ENCODE peak calls at places on chromosomes 12 and 14, in ten cellular contexts. One of them, this sample, is unnamed.

GRCh38 chr14:81579115-81579514 is 45.5 kb upstream of the SEL1L start:
- DNase-seq in GM12865: no peak
- DNase-seq in left ventricle myocardium inferior: no peak
- DNase-seq in endothelial cell of umbilical vein: no peak
- DNase-seq in stimulated activated CD8-positive, alpha-beta memory T cell treated with anti-CD3 and anti-CD28 coated beads, Interleukin-12 subunit alpha, Interleukin-12 subunit beta, amount 100 ng/mL, for 4 hours: no peak
- DNase-seq in G401: no peak
- DNase-seq in mucosa of descending colon: no peak
- DNase-seq in hippocampal formation: no peak
- DNase-seq in tibial artery: no peak
- DNase-seq in pancreas: no peak
- DNase-seq in this sample: no peak

GRCh38 chr12:69064734-69065413 is 131.9 kb upstream of the CPM start:
- DNase-seq in hippocampal formation: no peak
- DNase-seq in left ventricle myocardium inferior: no peak
- DNase-seq in GM12865: no peak
- DNase-seq in stimulated activated CD8-positive, alpha-beta memory T cell treated with anti-CD3 and anti-CD28 coated beads, Interleukin-12 subunit alpha, Interleukin-12 subunit beta, amount 100 ng/mL, for 4 hours: no peak
- DNase-seq in endothelial cell of umbilical vein: no peak
- DNase-seq in tibial artery: no peak
- DNase-seq in G401: no peak
- DNase-seq in pancreas: no peak
- DNase-seq in mucosa of descending colon: no peak
- DNase-seq in this sample: no peak

GRCh38 chr12:117125275-117125613 is 26.0 kb upstream of the TESC start:
- DNase-seq in endothelial cell of umbilical vein: no peak
- DNase-seq in tibial artery: no peak
- DNase-seq in G401: peak; percentile 64
- DNase-seq in stimulated activated CD8-positive, alpha-beta memory T cell treated with anti-CD3 and anti-CD28 coated beads, Interleukin-12 subunit alpha, Interleukin-12 subunit beta, amount 100 ng/mL, for 4 hours: no peak
- DNase-seq in GM12865: no peak
- DNase-seq in hippocampal formation: no peak
- DNase-seq in mucosa of descending colon: no peak
- DNase-seq in left ventricle myocardium inferior: no peak
- DNase-seq in pancreas: no peak
- DNase-seq in this sample: peak; percentile 45

GRCh38 chr14:32426596-32427408 is 97.7 kb downstream of the AKAP6 start:
- DNase-seq in mucosa of descending colon: no peak
- DNase-seq in GM12865: no peak
- DNase-seq in left ventricle myocardium inferior: no peak
- DNase-seq in tibial artery: no peak
- DNase-seq in stimulated activated CD8-positive, alpha-beta memory T cell treated with anti-CD3 and anti-CD28 coated beads, Interleukin-12 subunit alpha, Interleukin-12 subunit beta, amount 100 ng/mL, for 4 hours: no peak
- DNase-seq in G401: no peak
- DNase-seq in hippocampal formation: no peak
- DNase-seq in pancreas: no peak
- DNase-seq in endothelial cell of umbilical vein: peak; percentile 11
- DNase-seq in this sample: no peak

GRCh38 chr12:70691018-70691672 is 53.9 kb upstream of the PTPRB start:
- DNase-seq in G401: peak; percentile 35
- DNase-seq in pancreas: no peak
- DNase-seq in tibial artery: no peak
- DNase-seq in mucosa of descending colon: no peak
- DNase-seq in left ventricle myocardium inferior: no peak
- DNase-seq in stimulated activated CD8-positive, alpha-beta memory T cell treated with anti-CD3 and anti-CD28 coated beads, Interleukin-12 subunit alpha, Interleukin-12 subunit beta, amount 100 ng/mL, for 4 hours: no peak
- DNase-seq in hippocampal formation: no peak
- DNase-seq in endothelial cell of umbilical vein: peak; percentile 90
- DNase-seq in GM12865: no peak
- DNase-seq in this sample: peak; percentile 43

GRCh38 chr12:52611080-52611468 is 7.3 kb downstream of the KRT73 start:
- DNase-seq in stimulated activated CD8-positive, alpha-beta memory T cell treated with anti-CD3 and anti-CD28 coated beads, Interleukin-12 subunit alpha, Interleukin-12 subunit beta, amount 100 ng/mL, for 4 hours: no peak
- DNase-seq in left ventricle myocardium inferior: no peak
- DNase-seq in endothelial cell of umbilical vein: no peak
- DNase-seq in G401: no peak
- DNase-seq in pancreas: no peak
- DNase-seq in GM12865: no peak
- DNase-seq in hippocampal formation: no peak
- DNase-seq in mucosa of descending colon: no peak
- DNase-seq in tibial artery: no peak
- DNase-seq in this sample: no peak

GRCh38 chr12:82904219-82904795 is 217.6 kb downstream of the TMTC2 start:
- DNase-seq in pancreas: no peak
- DNase-seq in G401: no peak
- DNase-seq in mucosa of descending colon: no peak
- DNase-seq in GM12865: no peak
- DNase-seq in hippocampal formation: no peak
- DNase-seq in stimulated activated CD8-positive, alpha-beta memory T cell treated with anti-CD3 and anti-CD28 coated beads, Interleukin-12 subunit alpha, Interleukin-12 subunit beta, amount 100 ng/mL, for 4 hours: no peak
- DNase-seq in left ventricle myocardium inferior: no peak
- DNase-seq in endothelial cell of umbilical vein: no peak
- DNase-seq in tibial artery: no peak
- DNase-seq in this sample: peak; percentile 64

GRCh38 chr12:51009038-51009437 is 17.1 kb downstream of the SLC11A2 start:
- DNase-seq in endothelial cell of umbilical vein: no peak
- DNase-seq in tibial artery: peak; percentile 79
- DNase-seq in hippocampal formation: peak; percentile 83
- DNase-seq in GM12865: no peak
- DNase-seq in G401: peak; percentile 67
- DNase-seq in left ventricle myocardium inferior: peak; percentile 66
- DNase-seq in stimulated activated CD8-positive, alpha-beta memory T cell treated with anti-CD3 and anti-CD28 coated beads, Interleukin-12 subunit alpha, Interleukin-12 subunit beta, amount 100 ng/mL, for 4 hours: no peak
- DNase-seq in pancreas: peak; percentile 55
- DNase-seq in mucosa of descending colon: peak; percentile 43
- DNase-seq in this sample: no peak

GRCh38 chr12:132357623-132358186 is 28.3 kb upstream of the GALNT9 start:
- DNase-seq in mucosa of descending colon: peak; percentile 16
- DNase-seq in endothelial cell of umbilical vein: no peak
- DNase-seq in hippocampal formation: no peak
- DNase-seq in pancreas: no peak
- DNase-seq in GM12865: no peak
- DNase-seq in stimulated activated CD8-positive, alpha-beta memory T cell treated with anti-CD3 and anti-CD28 coated beads, Interleukin-12 subunit alpha, Interleukin-12 subunit beta, amount 100 ng/mL, for 4 hours: no peak
- DNase-seq in left ventricle myocardium inferior: peak; percentile 5
- DNase-seq in tibial artery: no peak
- DNase-seq in G401: peak; percentile 31
- DNase-seq in this sample: no peak

GRCh38 chr14:101108579-101109346 is 205.2 kb upstream of the RTL1 start:
- DNase-seq in mucosa of descending colon: no peak
- DNase-seq in pancreas: no peak
- DNase-seq in left ventricle myocardium inferior: no peak
- DNase-seq in G401: no peak
- DNase-seq in endothelial cell of umbilical vein: no peak
- DNase-seq in stimulated activated CD8-positive, alpha-beta memory T cell treated with anti-CD3 and anti-CD28 coated beads, Interleukin-12 subunit alpha, Interleukin-12 subunit beta, amount 100 ng/mL, for 4 hours: no peak
- DNase-seq in tibial artery: peak; percentile 16
- DNase-seq in hippocampal formation: no peak
- DNase-seq in GM12865: no peak
- DNase-seq in this sample: no peak

GRCh38 chr14:62592877-62593276 is 452.4 kb downstream of the KCNH5 start:
- DNase-seq in mucosa of descending colon: no peak
- DNase-seq in G401: no peak
- DNase-seq in hippocampal formation: no peak
- DNase-seq in GM12865: no peak
- DNase-seq in endothelial cell of umbilical vein: no peak
- DNase-seq in tibial artery: no peak
- DNase-seq in left ventricle myocardium inferior: no peak
- DNase-seq in pancreas: no peak
- DNase-seq in stimulated activated CD8-positive, alpha-beta memory T cell treated with anti-CD3 and anti-CD28 coated beads, Interleukin-12 subunit alpha, Interleukin-12 subunit beta, amount 100 ng/mL, for 4 hours: no peak
- DNase-seq in this sample: no peak

GRCh38 chr12:49342914-49343731 is 3.6 kb upstream of the DNAJC22 start:
- DNase-seq in pancreas: no peak
- DNase-seq in stimulated activated CD8-positive, alpha-beta memory T cell treated with anti-CD3 and anti-CD28 coated beads, Interleukin-12 subunit alpha, Interleukin-12 subunit beta, amount 100 ng/mL, for 4 hours: no peak
- DNase-seq in mucosa of descending colon: no peak
- DNase-seq in left ventricle myocardium inferior: no peak
- DNase-seq in hippocampal formation: no peak
- DNase-seq in tibial artery: no peak
- DNase-seq in G401: peak; percentile 37
- DNase-seq in GM12865: peak; percentile 22
- DNase-seq in endothelial cell of umbilical vein: no peak
- DNase-seq in this sample: peak; percentile 33

GRCh38 chr14:73567951-73568885 is 795 bp upstream of the ACOT2 start:
- DNase-seq in GM12865: no peak
- DNase-seq in G401: peak; percentile 33
- DNase-seq in hippocampal formation: no peak
- DNase-seq in left ventricle myocardium inferior: no peak
- DNase-seq in pancreas: no peak
- DNase-seq in tibial artery: no peak
- DNase-seq in stimulated activated CD8-positive, alpha-beta memory T cell treated with anti-CD3 and anti-CD28 coated beads, Interleukin-12 subunit alpha, Interleukin-12 subunit beta, amount 100 ng/mL, for 4 hours: no peak
- DNase-seq in endothelial cell of umbilical vein: peak; percentile 4
- DNase-seq in mucosa of descending colon: no peak
- DNase-seq in this sample: peak; percentile 70

GRCh38 chr12:124906606-124907261 is 7.7 kb downstream of the UBC start:
- DNase-seq in left ventricle myocardium inferior: peak; percentile 66
- DNase-seq in endothelial cell of umbilical vein: peak; percentile 95
- DNase-seq in stimulated activated CD8-positive, alpha-beta memory T cell treated with anti-CD3 and anti-CD28 coated beads, Interleukin-12 subunit alpha, Interleukin-12 subunit beta, amount 100 ng/mL, for 4 hours: peak; percentile 63
- DNase-seq in tibial artery: peak; percentile 95
- DNase-seq in hippocampal formation: no peak
- DNase-seq in mucosa of descending colon: peak; percentile 74
- DNase-seq in G401: peak; percentile 97
- DNase-seq in pancreas: peak; percentile 89
- DNase-seq in GM12865: peak; percentile 96
- DNase-seq in this sample: peak; percentile 89

GRCh38 chr14:71206123-71206522 is 298.9 kb downstream of the PCNX1 start:
- DNase-seq in hippocampal formation: no peak
- DNase-seq in left ventricle myocardium inferior: no peak
- DNase-seq in GM12865: no peak
- DNase-seq in tibial artery: no peak
- DNase-seq in endothelial cell of umbilical vein: no peak
- DNase-seq in mucosa of descending colon: no peak
- DNase-seq in pancreas: no peak
- DNase-seq in G401: no peak
- DNase-seq in stimulated activated CD8-positive, alpha-beta memory T cell treated with anti-CD3 and anti-CD28 coated beads, Interleukin-12 subunit alpha, Interleukin-12 subunit beta, amount 100 ng/mL, for 4 hours: no peak
- DNase-seq in this sample: peak; percentile 32

GRCh38 chr14:69539631-69540410 is 34.9 kb downstream of the CCDC177 start:
- DNase-seq in left ventricle myocardium inferior: no peak
- DNase-seq in tibial artery: peak; percentile 55
- DNase-seq in mucosa of descending colon: no peak
- DNase-seq in G401: no peak
- DNase-seq in hippocampal formation: no peak
- DNase-seq in GM12865: no peak
- DNase-seq in endothelial cell of umbilical vein: no peak
- DNase-seq in stimulated activated CD8-positive, alpha-beta memory T cell treated with anti-CD3 and anti-CD28 coated beads, Interleukin-12 subunit alpha, Interleukin-12 subunit beta, amount 100 ng/mL, for 4 hours: no peak
- DNase-seq in pancreas: no peak
- DNase-seq in this sample: peak; percentile 68

GRCh38 chr12:131959641-131960589 is 10.2 kb downstream of the EP400 start:
- DNase-seq in endothelial cell of umbilical vein: no peak
- DNase-seq in G401: no peak
- DNase-seq in tibial artery: no peak
- DNase-seq in left ventricle myocardium inferior: no peak
- DNase-seq in pancreas: no peak
- DNase-seq in mucosa of descending colon: no peak
- DNase-seq in hippocampal formation: no peak
- DNase-seq in stimulated activated CD8-positive, alpha-beta memory T cell treated with anti-CD3 and anti-CD28 coated beads, Interleukin-12 subunit alpha, Interleukin-12 subunit beta, amount 100 ng/mL, for 4 hours: no peak
- DNase-seq in GM12865: no peak
- DNase-seq in this sample: no peak

GRCh38 chr14:96512602-96513397 is 10.6 kb downstream of the PAPOLA start:
- DNase-seq in G401: no peak
- DNase-seq in pancreas: no peak
- DNase-seq in endothelial cell of umbilical vein: no peak
- DNase-seq in tibial artery: no peak
- DNase-seq in GM12865: no peak
- DNase-seq in hippocampal formation: no peak
- DNase-seq in left ventricle myocardium inferior: no peak
- DNase-seq in stimulated activated CD8-positive, alpha-beta memory T cell treated with anti-CD3 and anti-CD28 coated beads, Interleukin-12 subunit alpha, Interleukin-12 subunit beta, amount 100 ng/mL, for 4 hours: no peak
- DNase-seq in mucosa of descending colon: no peak
- DNase-seq in this sample: no peak

GRCh38 chr14:63468273-63468672 is 74.9 kb downstream of the PPP2R5E start:
- DNase-seq in tibial artery: no peak
- DNase-seq in endothelial cell of umbilical vein: no peak
- DNase-seq in GM12865: peak; percentile 35
- DNase-seq in pancreas: no peak
- DNase-seq in G401: no peak
- DNase-seq in hippocampal formation: no peak
- DNase-seq in stimulated activated CD8-positive, alpha-beta memory T cell treated with anti-CD3 and anti-CD28 coated beads, Interleukin-12 subunit alpha, Interleukin-12 subunit beta, amount 100 ng/mL, for 4 hours: no peak
- DNase-seq in mucosa of descending colon: no peak
- DNase-seq in left ventricle myocardium inferior: no peak
- DNase-seq in this sample: no peak

GRCh38 chr12:14691560-14691959 is 4.8 kb downstream of the GUCY2C start:
- DNase-seq in stimulated activated CD8-positive, alpha-beta memory T cell treated with anti-CD3 and anti-CD28 coated beads, Interleukin-12 subunit alpha, Interleukin-12 subunit beta, amount 100 ng/mL, for 4 hours: no peak
- DNase-seq in left ventricle myocardium inferior: peak; percentile 42
- DNase-seq in GM12865: peak; percentile 53
- DNase-seq in tibial artery: peak; percentile 86
- DNase-seq in mucosa of descending colon: no peak
- DNase-seq in G401: no peak
- DNase-seq in endothelial cell of umbilical vein: no peak
- DNase-seq in pancreas: peak; percentile 70
- DNase-seq in hippocampal formation: peak; percentile 3
- DNase-seq in this sample: no peak

GRCh38 chr14:104598461-104599273 is 5.9 kb downstream of the TMEM179 start:
- DNase-seq in endothelial cell of umbilical vein: no peak
- DNase-seq in G401: no peak
- DNase-seq in stimulated activated CD8-positive, alpha-beta memory T cell treated with anti-CD3 and anti-CD28 coated beads, Interleukin-12 subunit alpha, Interleukin-12 subunit beta, amount 100 ng/mL, for 4 hours: no peak
- DNase-seq in pancreas: no peak
- DNase-seq in GM12865: no peak
- DNase-seq in left ventricle myocardium inferior: no peak
- DNase-seq in mucosa of descending colon: no peak
- DNase-seq in tibial artery: no peak
- DNase-seq in hippocampal formation: no peak
- DNase-seq in this sample: no peak

GRCh38 chr12:47905313-47905730 is 528 bp upstream of the VDR start:
- DNase-seq in pancreas: peak; percentile 87
- DNase-seq in GM12865: peak; percentile 40
- DNase-seq in tibial artery: peak; percentile 28
- DNase-seq in G401: peak; percentile 58
- DNase-seq in endothelial cell of umbilical vein: no peak
- DNase-seq in left ventricle myocardium inferior: peak; percentile 46
- DNase-seq in hippocampal formation: no peak
- DNase-seq in mucosa of descending colon: peak; percentile 89
- DNase-seq in stimulated activated CD8-positive, alpha-beta memory T cell treated with anti-CD3 and anti-CD28 coated beads, Interleukin-12 subunit alpha, Interleukin-12 subunit beta, amount 100 ng/mL, for 4 hours: peak; percentile 18
- DNase-seq in this sample: peak; percentile 53

GRCh38 chr12:31234955-31235867 is 90.7 kb downstream of the SINHCAF start:
- DNase-seq in endothelial cell of umbilical vein: peak; percentile 36
- DNase-seq in GM12865: peak; percentile 19
- DNase-seq in hippocampal formation: peak; percentile 26
- DNase-seq in pancreas: peak; percentile 44
- DNase-seq in mucosa of descending colon: peak; percentile 55
- DNase-seq in tibial artery: no peak
- DNase-seq in left ventricle myocardium inferior: no peak
- DNase-seq in stimulated activated CD8-positive, alpha-beta memory T cell treated with anti-CD3 and anti-CD28 coated beads, Interleukin-12 subunit alpha, Interleukin-12 subunit beta, amount 100 ng/mL, for 4 hours: no peak
- DNase-seq in G401: peak; percentile 30
- DNase-seq in this sample: peak; percentile 70

GRCh38 chr14:30362369-30363218 is 196.4 kb upstream of the G2E3 start:
- DNase-seq in left ventricle myocardium inferior: no peak
- DNase-seq in hippocampal formation: no peak
- DNase-seq in G401: no peak
- DNase-seq in tibial artery: no peak
- DNase-seq in stimulated activated CD8-positive, alpha-beta memory T cell treated with anti-CD3 and anti-CD28 coated beads, Interleukin-12 subunit alpha, Interleukin-12 subunit beta, amount 100 ng/mL, for 4 hours: no peak
- DNase-seq in endothelial cell of umbilical vein: no peak
- DNase-seq in GM12865: no peak
- DNase-seq in pancreas: no peak
- DNase-seq in mucosa of descending colon: no peak
- DNase-seq in this sample: no peak

GRCh38 chr12:81811066-81811777 is 52.1 kb upstream of the PPFIA2 start:
- DNase-seq in stimulated activated CD8-positive, alpha-beta memory T cell treated with anti-CD3 and anti-CD28 coated beads, Interleukin-12 subunit alpha, Interleukin-12 subunit beta, amount 100 ng/mL, for 4 hours: no peak
- DNase-seq in mucosa of descending colon: no peak
- DNase-seq in tibial artery: peak; percentile 31
- DNase-seq in GM12865: no peak
- DNase-seq in left ventricle myocardium inferior: no peak
- DNase-seq in G401: no peak
- DNase-seq in endothelial cell of umbilical vein: no peak
- DNase-seq in hippocampal formation: no peak
- DNase-seq in pancreas: no peak
- DNase-seq in this sample: peak; percentile 42

GRCh38 chr12:40152783-40153383 is 47.0 kb upstream of the SLC2A13 start:
- DNase-seq in endothelial cell of umbilical vein: peak; percentile 68
- DNase-seq in pancreas: peak; percentile 41
- DNase-seq in tibial artery: peak; percentile 54
- DNase-seq in mucosa of descending colon: peak; percentile 43
- DNase-seq in left ventricle myocardium inferior: peak; percentile 30
- DNase-seq in G401: peak; percentile 50
- DNase-seq in GM12865: peak; percentile 70
- DNase-seq in stimulated activated CD8-positive, alpha-beta memory T cell treated with anti-CD3 and anti-CD28 coated beads, Interleukin-12 subunit alpha, Interleukin-12 subunit beta, amount 100 ng/mL, for 4 hours: no peak
- DNase-seq in hippocampal formation: peak; percentile 14
- DNase-seq in this sample: peak; percentile 45

GRCh38 chr14:94129111-94129757 is at the start of gene IFI27L2:
- DNase-seq in GM12865: peak; percentile 85
- DNase-seq in pancreas: peak; percentile 42
- DNase-seq in left ventricle myocardium inferior: peak; percentile 82
- DNase-seq in endothelial cell of umbilical vein: peak; percentile 59
- DNase-seq in tibial artery: peak; percentile 74
- DNase-seq in mucosa of descending colon: peak; percentile 80
- DNase-seq in hippocampal formation: peak; percentile 85
- DNase-seq in stimulated activated CD8-positive, alpha-beta memory T cell treated with anti-CD3 and anti-CD28 coated beads, Interleukin-12 subunit alpha, Interleukin-12 subunit beta, amount 100 ng/mL, for 4 hours: peak; percentile 39
- DNase-seq in G401: peak; percentile 88
- DNase-seq in this sample: peak; percentile 89

This sample was measured in GM23248.